ENCODE peak calls at places on chromosomes 5 and 9, in eight cellular contexts. Y, W, S, V, O, B, K and A are unnamed samples.

GRCh38 chr9:136174779-136175744 is 29.9 kb downstream of the LHX3 start:
- DNase-seq in W (no peak), V (no peak), S (peak), Y (no peak), O (no peak), K (no peak), B (no peak), A (no peak)

GRCh38 chr5:149114403-149115312 is 26.6 kb upstream of the ABLIM3 start:
- DNase-seq in S (peak), K (no peak), B (peak), W (peak), V (no peak), Y (peak), O (peak), A (peak)

GRCh38 chr5:126056851-126057622 is 366.2 kb upstream of the GRAMD2B start:
- DNase-seq in Y (no peak), K (no peak), S (peak), B (no peak), V (no peak), O (no peak), W (no peak), A (no peak)

GRCh38 chr9:83013261-83013610 is 49.7 kb downstream of the RASEF start:
- DNase-seq in K (no peak), V (no peak), B (peak), S (no peak), W (peak), O (peak), Y (peak), A (peak)

GRCh38 chr9:5918460-5918859 is 27.8 kb downstream of the MLANA start:
- DNase-seq in S (no peak), B (no peak), V (no peak), K (no peak), Y (no peak), O (no peak), W (no peak), A (no peak)

GRCh38 chr5:124867064-124867707 is 120.7 kb upstream of the ZNF608 start:
- DNase-seq in O (no peak), S (no peak), W (peak), K (no peak), B (no peak), V (no peak), Y (peak), A (peak)

GRCh38 chr9:92617951-92618510 is 51.9 kb downstream of the IPPK start:
- DNase-seq in O (no peak), B (no peak), Y (no peak), V (no peak), W (no peak), K (no peak), S (no peak), A (no peak)

GRCh38 chr9:110801426-110801825 is 132.8 kb downstream of the MUSK start:
- DNase-seq in W (no peak), S (no peak), O (no peak), V (no peak), Y (no peak), B (no peak), K (no peak), A (no peak)

GRCh38 chr9:36442710-36443109 is 42.6 kb upstream of the RNF38 start:
- DNase-seq in B (no peak), W (no peak), K (no peak), V (no peak), S (no peak), Y (no peak), O (no peak), A (no peak)

GRCh38 chr9:98778251-98778650 is 18.1 kb downstream of the ANKS6 start:
- DNase-seq in B (no peak), Y (no peak), S (no peak), K (no peak), W (no peak), O (no peak), V (no peak), A (no peak)

GRCh38 chr9:84239341-84239740 is 101.2 kb downstream of the SLC28A3 start:
- DNase-seq in B (no peak), V (no peak), W (no peak), Y (peak), O (no peak), K (no peak), S (no peak), A (no peak)

GRCh38 chr5:159602434-159602833 is 272.1 kb upstream of the IL12B start:
- DNase-seq in V (no peak), O (no peak), S (no peak), Y (no peak), K (no peak), B (no peak), W (peak), A (no peak)

GRCh38 chr5:21791304-21791703 is 1061.8 kb downstream of the CDH12 start:
- DNase-seq in V (no peak), S (no peak), O (no peak), Y (no peak), K (no peak), W (no peak), B (no peak), A (no peak)

GRCh38 chr9:87792831-87793288 is 66.9 kb downstream of the CTSL start:
- DNase-seq in W (peak), K (peak), Y (peak), V (peak), O (peak), S (no peak), B (peak), A (peak)

GRCh38 chr5:73115399-73116051 is 4.8 kb upstream of the TMEM171 start:
- DNase-seq in Y (peak), O (no peak), B (peak), S (no peak), W (peak), K (no peak), V (no peak), A (peak)

GRCh38 chr5:66442951-66443445 is 153.2 kb upstream of the MAST4 start:
- DNase-seq in W (no peak), Y (no peak), B (no peak), O (no peak), S (no peak), V (no peak), K (peak), A (no peak)

GRCh38 chr5:4659836-4660235 is 480.3 kb upstream of the ADAMTS16 start:
- DNase-seq in O (no peak), K (no peak), B (no peak), S (no peak), W (no peak), V (no peak), Y (no peak), A (no peak)

GRCh38 chr9:121651014-121651294 is 480 bp upstream of the DAB2IP start:
- DNase-seq in K (no peak), V (no peak), B (no peak), W (no peak), O (no peak), S (no peak), Y (no peak), A (no peak)

GRCh38 chr5:143174714-143175398 is 228.6 kb downstream of the NR3C1 start:
- DNase-seq in W (peak), O (no peak), V (no peak), Y (no peak), B (no peak), S (no peak), K (no peak), A (no peak)

GRCh38 chr5:10896016-10896415 is 135.0 kb upstream of the DAP start:
- DNase-seq in V (no peak), S (no peak), B (no peak), K (no peak), Y (no peak), O (no peak), W (no peak), A (no peak)

GRCh38 chr5:38667499-38667776 is 111.0 kb upstream of the LIFR start:
- DNase-seq in Y (no peak), K (no peak), B (no peak), V (no peak), W (no peak), S (no peak), O (no peak), A (no peak)

GRCh38 chr5:88727705-88728313 is 155.2 kb downstream of the MEF2C start:
- DNase-seq in O (no peak), Y (peak), B (peak), S (no peak), W (peak), K (no peak), V (no peak), A (peak)

GRCh38 chr9:90002299-90003045 is 397.7 kb downstream of the GADD45G start:
- DNase-seq in Y (no peak), V (no peak), W (no peak), S (no peak), O (no peak), B (no peak), K (no peak), A (no peak)

GRCh38 chr5:125823572-125823971 is 599.6 kb upstream of the GRAMD2B start:
- DNase-seq in K (no peak), S (no peak), W (peak), Y (no peak), B (no peak), O (no peak), V (no peak), A (no peak)

GRCh38 chr5:126368239-126368812 is 54.9 kb upstream of the GRAMD2B start:
- DNase-seq in K (no peak), V (no peak), Y (peak), W (no peak), S (peak), O (no peak), B (no peak), A (no peak)

GRCh38 chr9:82332774-82333152 is 344.2 kb downstream of the SPATA31D1 start:
- DNase-seq in K (no peak), Y (no peak), V (no peak), W (no peak), S (no peak), O (no peak), B (peak), A (no peak)

GRCh38 chr9:70519912-70520724 is 105.7 kb upstream of the KLF9 start:
- DNase-seq in B (no peak), V (no peak), W (no peak), K (no peak), O (no peak), Y (no peak), S (no peak), A (no peak)

GRCh38 chr5:10538789-10539684 is 24.8 kb upstream of the ANKRD33B start:
- DNase-seq in V (peak), S (no peak), Y (no peak), K (peak), O (no peak), W (no peak), B (no peak), A (no peak)

GRCh38 chr5:31062878-31063277 is 130.6 kb upstream of the CDH6 start:
- DNase-seq in W (no peak), S (no peak), O (no peak), V (no peak), B (no peak), Y (no peak), K (no peak), A (no peak)

GRCh38 chr5:121850272-121850671 is 1.4 kb upstream of the FTMT start:
- DNase-seq in K (no peak), V (no peak), W (no peak), B (no peak), O (no peak), S (no peak), Y (no peak), A (no peak)

GRCh38 chr5:52854949-52855348 is 67.2 kb downstream of the ITGA1 start:
- DNase-seq in W (no peak), V (no peak), O (no peak), B (no peak), S (no peak), K (no peak), Y (no peak), A (no peak)

GRCh38 chr5:53128481-53128880 is 18.9 kb upstream of the MOCS2 start:
- DNase-seq in K (no peak), O (no peak), Y (no peak), V (no peak), S (no peak), B (no peak), W (no peak), A (no peak)

DNA sequence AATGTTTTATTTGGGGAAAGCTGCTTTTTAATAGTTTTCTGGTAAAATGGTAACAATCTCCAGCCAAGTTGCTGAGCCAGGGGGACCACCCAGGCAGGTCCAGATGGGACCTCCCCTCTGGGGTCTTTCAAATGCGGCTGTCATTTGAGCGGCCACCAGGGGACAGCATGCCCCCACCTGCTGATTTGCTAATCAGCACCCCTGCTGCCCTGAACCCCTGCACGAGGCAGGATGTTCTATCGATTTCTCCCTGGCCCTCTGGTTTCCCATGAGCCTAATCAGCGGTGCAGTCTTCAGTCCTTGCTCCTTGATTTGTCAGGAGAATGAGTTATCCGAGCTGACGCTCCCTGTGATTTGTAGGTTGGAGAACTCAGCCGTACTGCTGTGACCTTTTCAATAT is 247.0 kb downstream of the FSTL4 start:
- DNase-seq in W (no peak), B (no peak), K (no peak), V (no peak), S (peak), O (no peak), Y (no peak), A (no peak)
- TF ChIP-seq CTCF in W (peak), B (peak), K (no peak), V (peak), S (peak), O (no peak), Y (no peak), A (peak)

DNA sequence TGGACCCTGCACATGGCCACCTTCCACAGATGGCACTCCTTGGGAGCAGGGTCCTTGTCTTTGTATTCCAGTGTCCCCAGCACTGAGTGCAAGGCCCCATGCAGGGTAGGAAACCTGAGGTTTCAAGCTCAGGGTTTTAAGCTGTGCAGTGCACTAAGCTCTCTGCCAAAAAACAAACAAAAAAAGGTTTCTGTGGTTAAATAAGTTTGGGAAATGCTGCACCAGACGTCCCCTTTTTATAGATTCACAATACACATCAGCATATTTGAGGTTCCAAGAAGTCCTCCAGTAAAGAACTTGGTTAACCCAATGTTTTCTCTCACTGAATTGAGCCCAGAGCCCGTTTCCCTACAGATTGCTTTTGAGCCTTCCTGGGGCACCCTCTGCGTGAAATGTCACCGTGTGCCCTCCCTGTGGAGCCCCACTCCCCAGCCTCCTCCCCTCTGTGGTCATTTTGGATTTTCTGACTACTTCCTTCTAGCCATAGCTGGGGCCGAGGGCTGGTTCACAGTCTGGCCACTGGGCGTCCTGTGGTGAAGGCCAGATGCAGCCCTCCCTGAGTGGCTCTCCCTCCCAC is 17.1 kb downstream of the DELE1 start:
- DNase-seq in Y (peak), V (no peak), W (peak), B (no peak), K (no peak), S (no peak), O (no peak), A (no peak)
- TF ChIP-seq CTCF in Y (peak), V (peak), W (no peak), B (no peak), K (no peak), S (no peak), O (no peak), A (peak)

GRCh38 chr5:167576126-167576525 is 715.3 kb upstream of the WWC1 start:
- DNase-seq in S (no peak), K (no peak), W (peak), B (no peak), V (no peak), O (no peak), Y (peak), A (no peak)
- TF ChIP-seq CTCF in S (no peak), K (no peak), W (peak), B (peak), V (no peak), O (no peak), Y (peak), A (peak)

DNA sequence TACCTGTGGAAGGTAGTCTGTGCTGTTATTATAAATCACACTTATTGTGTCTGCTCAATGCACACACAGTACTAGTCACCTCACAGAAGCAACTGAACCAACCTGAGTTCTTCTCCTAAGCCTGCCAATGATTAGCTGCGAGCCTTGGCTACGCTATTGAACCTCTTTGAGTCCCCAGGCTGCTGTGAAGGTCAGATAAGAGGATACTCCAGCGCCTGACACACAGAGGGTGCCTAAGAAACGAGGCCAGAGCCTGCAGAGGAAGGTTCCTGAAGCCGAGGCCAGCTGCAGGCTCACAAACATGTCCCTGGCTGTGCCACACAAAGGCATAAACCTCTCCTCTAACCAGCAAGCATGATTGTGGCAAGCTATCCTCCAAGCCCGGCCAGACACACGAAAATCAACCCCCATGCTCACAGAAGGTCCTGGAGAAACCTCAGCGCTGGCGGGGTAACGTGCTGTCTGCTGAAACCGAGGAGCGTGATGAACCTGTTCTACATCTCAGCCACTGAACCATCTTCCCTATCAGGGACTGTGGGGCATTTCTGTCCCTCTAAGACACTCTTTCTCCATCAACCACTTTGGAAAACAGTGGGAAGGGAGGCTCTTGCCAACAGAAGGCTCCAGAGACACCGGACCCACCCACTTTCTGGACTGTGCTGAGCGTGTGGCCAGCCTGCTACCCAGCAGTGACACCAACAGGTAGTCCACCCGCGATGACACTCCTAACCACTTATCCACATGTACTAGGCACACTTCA is 53.2 kb upstream of the SLC25A51 start:
- DNase-seq in K (no peak), V (peak), W (no peak), B (no peak), Y (no peak), O (no peak), S (no peak), A (no peak)
- TF ChIP-seq CTCF in K (no peak), V (no peak), W (no peak), B (no peak), Y (no peak), O (no peak), S (no peak), A (no peak)

GRCh38 chr5:141084487-141084989 is 9.9 kb upstream of the PCDHB2 start:
- DNase-seq in O (peak), W (peak), Y (peak), V (no peak), S (peak), K (no peak), B (peak), A (peak)
- TF ChIP-seq CTCF in O (no peak), W (no peak), Y (peak), V (peak), S (no peak), K (peak), B (peak), A (peak)

DNA sequence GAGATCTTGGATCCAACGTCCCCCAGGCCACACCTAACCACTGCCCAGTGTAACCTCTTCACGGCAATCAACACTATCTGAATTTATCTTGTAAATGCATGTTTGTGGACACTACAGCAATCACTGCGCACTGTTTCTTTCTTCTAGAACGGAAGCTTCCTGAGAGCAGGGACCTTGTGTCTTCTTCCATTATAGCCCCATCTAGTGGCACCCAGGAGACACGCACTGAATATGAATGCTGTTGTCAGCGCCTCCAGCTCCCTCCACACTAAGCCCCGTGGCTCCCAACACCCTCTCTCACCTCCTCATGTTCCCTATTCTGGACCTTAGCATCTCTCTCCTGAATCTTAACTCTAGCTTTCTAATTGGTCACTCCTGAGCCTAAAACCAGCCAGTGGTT is 72.7 kb downstream of the SMIM23 start:
- DNase-seq in W (no peak), S (peak), Y (no peak), O (no peak), B (peak), K (no peak), V (no peak), A (no peak)
- TF ChIP-seq CTCF in W (peak), S (peak), Y (peak), O (no peak), B (peak), K (no peak), V (peak), A (peak)

GRCh38 chr9:133935328-133936040 is 56.6 kb downstream of the VAV2 start:
- DNase-seq in W (peak), V (no peak), K (peak), Y (peak), O (peak), S (no peak), B (no peak), A (no peak)
- TF ChIP-seq CTCF in W (peak), V (no peak), K (peak), Y (no peak), O (no peak), S (no peak), B (no peak), A (no peak)